ENCODE peak calls at places on chromosomes 16 and 17, in five cellular contexts. V is fibroblast of lung; C is hepatocyte; O is naive thymus-derived CD4-positive, alpha-beta T cell; J is left ventricle myocardium inferior. A is an unnamed sample.

GRCh38 chr17:6815775-6816174 is 15.8 kb downstream of the TEKT1 start:
- DNase-seq in V (no peak), O (no peak), C (no peak), J (no peak), A (no peak)

GRCh38 chr17:17041018-17041521 is 1.2 kb upstream of the MPRIP start:
- DNase-seq in J (no peak), V (no peak), O (no peak), C (peak; percentile 66), A (peak; percentile 99)

GRCh38 chr17:60231234-60231633 is 81.5 kb downstream of the CA4 start:
- DNase-seq in V (peak; percentile 60), O (no peak), C (peak; percentile 15), J (no peak), A (peak; percentile 15)

GRCh38 chr17:45380046-45380765 is 52.5 kb downstream of the ARHGAP27 start:
- DNase-seq in O (no peak), C (no peak), V (no peak), J (no peak), A (no peak)

GRCh38 chr16:67873435-67874146 is 739 bp downstream of the EDC4 start:
- DNase-seq in V (peak; percentile 14), J (no peak), C (no peak), O (no peak), A (no peak)

GRCh38 chr16:67968440-67969285 is at the start of gene SLC12A4:
- DNase-seq in J (peak; percentile 90), O (peak; percentile 78), C (peak; percentile 94), V (peak; percentile 72), A (peak; percentile 81)

GRCh38 chr16:88631920-88632586 is 6.3 kb upstream of the IL17C start:
- DNase-seq in V (no peak), O (no peak), C (no peak), J (no peak), A (no peak)

GRCh38 chr16:28107232-28107631 is 43.7 kb upstream of the GSG1L start:
- DNase-seq in O (no peak), C (no peak), J (no peak), V (no peak), A (no peak)

GRCh38 chr17:48907713-48908046 is 527 bp upstream of the UBE2Z start:
- DNase-seq in C (peak; percentile 37), J (no peak), V (peak; percentile 69), O (no peak), A (no peak)

GRCh38 chr16:3282103-3282746 is 1.1 kb upstream of the ZNF263 start:
- DNase-seq in V (no peak), O (no peak), J (no peak), C (no peak), A (peak; percentile 85)

GRCh38 chr17:45663772-45664171 is 120.3 kb upstream of the CRHR1 start:
- DNase-seq in C (no peak), V (no peak), J (no peak), O (no peak), A (no peak)

GRCh38 chr17:74012465-74012864 is 191.0 kb upstream of the RPL38 start:
- DNase-seq in C (no peak), J (no peak), O (no peak), V (no peak), A (peak; percentile 31)

GRCh38 chr17:74757502-74757901 is 9.1 kb downstream of the NHERF1 start:
- DNase-seq in O (no peak), C (no peak), V (no peak), J (peak; percentile 52), A (peak; percentile 92)

GRCh38 chr16:11560701-11561439 is 25.8 kb downstream of the LITAF start:
- DNase-seq in C (peak; percentile 21), V (peak; percentile 54), J (no peak), O (peak; percentile 41), A (no peak)

GRCh38 chr17:80071116-80071980 is 30.0 kb upstream of the GAA start:
- DNase-seq in J (peak; percentile 43), C (no peak), V (peak; percentile 56), O (no peak), A (no peak)

GRCh38 chr17:921161-921560 is 58.4 kb downstream of the NXN start:
- DNase-seq in J (no peak), V (peak; percentile 31), O (no peak), C (no peak), A (no peak)

GRCh38 chr17:74415608-74416396 is 16.1 kb upstream of the GPRC5C start:
- DNase-seq in O (no peak), J (no peak), C (no peak), V (no peak), A (no peak)

GRCh38 chr17:77887110-77887463 is 71.4 kb upstream of the TNRC6C start:
- DNase-seq in O (no peak), C (no peak), J (no peak), V (no peak), A (no peak)
- H3K4me3 ChIP-seq in O (peak overlapping the region; percentile 80), C (no peak overlapping the region), J (peak overlapping the region; percentile 74), V (no peak overlapping the region), A (peak overlapping the region; percentile 50)

GRCh38 chr16:21524068-21524751 is 75.2 kb upstream of the METTL9 start:
- DNase-seq in O (no peak), C (no peak), J (no peak), V (no peak), A (peak; percentile 74)
- H3K27ac ChIP-seq in O (no peak overlapping the region), C (no peak overlapping the region), J (no peak overlapping the region), V (no peak overlapping the region), A (no peak overlapping the region)

DNA sequence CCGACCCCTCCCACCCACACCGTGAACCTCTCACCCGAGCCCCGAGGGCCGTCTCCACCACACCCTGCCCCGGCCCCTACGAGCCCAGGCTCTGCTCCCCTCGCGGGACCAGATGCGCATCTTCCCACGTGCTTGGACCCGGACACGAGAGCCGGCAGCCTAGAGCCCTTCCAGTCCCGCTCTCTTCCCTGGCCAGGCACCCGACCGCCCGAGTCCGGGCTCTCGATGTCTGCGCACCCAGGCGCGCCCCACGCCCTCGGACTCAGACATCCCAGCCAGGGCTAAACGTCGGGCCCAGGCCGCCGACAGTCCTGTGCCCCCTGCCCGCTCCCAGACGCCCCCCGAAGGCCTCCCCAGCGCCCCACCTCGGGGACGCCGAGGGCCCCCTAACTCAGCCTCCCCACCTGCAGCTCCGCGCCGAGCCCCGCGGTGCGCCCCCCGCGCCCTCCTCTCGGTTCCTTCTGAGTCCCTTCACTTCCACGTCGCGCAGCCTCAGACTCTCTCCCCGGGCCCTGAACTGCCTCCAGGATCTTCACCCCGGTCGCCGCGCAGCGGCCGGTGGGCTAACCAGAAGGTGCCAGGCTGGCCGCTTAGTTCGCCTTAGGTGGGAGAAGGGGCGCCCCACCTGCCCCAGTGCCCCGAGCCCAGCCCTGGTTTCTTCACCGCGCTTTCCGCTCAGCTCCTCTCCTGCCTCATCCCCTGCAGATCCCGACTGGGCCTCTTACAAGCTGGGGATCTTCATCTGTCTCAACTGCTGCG is 669 bp downstream of the ADAP2 start:
- DNase-seq in V (no peak), C (peak; percentile 20), J (peak; percentile 17), O (peak; percentile 14), A (no peak)
- H3K4me3 ChIP-seq in V (no peak overlapping the region), C (no peak overlapping the region), J (peak overlapping the region; percentile 74), O (no peak overlapping the region), A (no peak overlapping the region)

GRCh38 chr17:66632716-66633115 is 202.2 kb upstream of the CACNG5 start:
- DNase-seq in V (no peak), J (no peak), O (no peak), C (no peak), A (no peak)

GRCh38 chr17:66629762-66630161 is 205.2 kb upstream of the CACNG5 start:
- DNase-seq in J (no peak), V (no peak), O (no peak), C (no peak), A (no peak)

GRCh38 chr17:66633322-66633965 is 201.5 kb upstream of the CACNG5 start:
- DNase-seq in O (no peak), C (no peak), V (peak; percentile 21), J (no peak), A (no peak)

GRCh38 chr17:66630379-66630778 is 204.5 kb upstream of the CACNG5 start:
- DNase-seq in O (no peak), C (no peak), V (no peak), J (no peak), A (no peak)

DNA sequence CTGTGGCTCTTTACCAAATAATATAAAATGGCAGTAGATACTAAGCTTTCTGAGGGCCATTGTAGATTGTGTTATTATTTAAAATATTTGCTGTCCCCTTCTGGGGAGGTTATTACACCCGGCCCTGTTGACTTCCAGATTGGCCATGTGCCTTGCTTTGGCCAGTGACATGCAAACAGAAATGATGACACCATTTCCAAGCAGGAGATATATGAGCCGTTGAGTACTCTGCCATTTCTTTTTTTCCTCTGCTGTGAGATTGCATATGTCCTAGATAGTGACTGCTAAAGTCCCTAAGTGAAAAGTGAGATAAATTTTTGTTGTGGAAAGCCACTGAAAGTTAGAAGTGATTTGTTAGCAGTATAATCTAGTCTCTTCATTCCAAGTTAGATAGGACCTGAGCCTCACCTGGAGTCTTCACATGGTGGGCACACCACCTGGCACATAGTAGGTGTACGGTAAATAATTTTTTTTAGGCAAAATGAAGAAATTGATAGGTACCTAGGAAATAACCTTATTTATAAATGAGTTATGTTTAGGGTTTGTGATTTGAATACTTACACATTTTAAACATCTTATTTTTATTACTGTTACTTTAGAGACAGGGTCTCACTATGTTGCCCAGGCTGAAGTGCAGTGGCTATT is 204.0 kb upstream of the CACNG5 start:
- DNase-seq in C (no peak), V (no peak), J (no peak), O (no peak), A (no peak)
- H3K27ac ChIP-seq in C (no peak overlapping the region), V (no peak overlapping the region), J (no peak overlapping the region), O (no peak overlapping the region), A (no peak overlapping the region)

DNA sequence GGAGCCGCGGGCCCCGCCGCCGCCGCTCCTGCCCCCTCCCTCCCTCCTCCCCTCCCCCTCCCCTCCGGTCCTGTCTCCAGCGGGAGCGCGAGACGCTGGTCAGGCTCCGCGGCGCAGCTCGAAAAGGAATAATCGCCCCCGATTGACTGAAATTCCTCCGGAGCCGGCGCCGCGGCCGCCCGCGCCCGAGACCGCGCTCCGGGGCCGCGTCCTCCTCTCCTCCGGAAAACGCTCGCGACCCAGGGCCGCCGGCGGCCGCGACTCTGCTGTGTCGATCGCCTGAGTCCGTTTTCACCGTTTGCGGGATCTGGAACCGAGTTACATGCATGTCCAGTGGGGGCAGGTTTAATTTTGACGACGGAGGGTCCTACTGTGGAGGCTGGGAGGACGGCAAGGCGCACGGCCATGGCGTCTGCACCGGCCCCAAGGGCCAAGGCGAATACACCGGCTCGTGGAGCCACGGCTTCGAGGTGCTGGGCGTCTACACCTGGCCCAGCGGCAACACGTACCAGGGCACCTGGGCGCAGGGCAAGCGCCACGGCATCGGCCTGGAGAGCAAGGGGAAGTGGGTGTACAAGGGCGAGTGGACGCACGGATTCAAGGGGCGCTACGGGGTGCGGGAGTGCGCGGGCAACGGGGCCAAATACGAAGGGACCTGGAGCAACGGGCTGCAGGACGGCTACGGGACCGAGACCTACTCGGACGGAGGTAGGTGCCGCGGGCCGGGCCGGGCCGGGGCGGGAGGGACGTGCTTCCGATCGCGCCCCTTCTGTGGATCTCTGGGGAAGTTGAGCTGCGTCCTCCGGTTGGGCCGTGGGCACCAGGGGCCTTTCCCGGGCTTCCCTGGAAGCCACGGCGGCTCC is 744 bp downstream of the JPH3 start:
- DNase-seq in C (no peak), V (no peak), J (no peak), O (no peak), A (no peak)
- H3K4me3 ChIP-seq in C (peak overlapping the region; percentile 42), V (no peak overlapping the region), J (peak overlapping the region; percentile 34), O (no peak overlapping the region), A (no peak overlapping the region)

GRCh38 chr17:14330492-14330920 is 29.6 kb downstream of the HS3ST3B1 start:
- DNase-seq in C (no peak), J (no peak), V (peak; percentile 93), O (no peak), A (no peak)
- H3K27ac ChIP-seq in C (no peak overlapping the region), J (no peak overlapping the region), V (peak overlapping the region; percentile 32), O (no peak overlapping the region), A (no peak overlapping the region)

A was measured in SJCRH30.